ENCODE peak calls at places on chromosome 16, in eight cellular contexts. J is WERI-Rb-1, Z is glutamatergic neuron, U is endodermal cell, O is AG10803, F is skeletal muscle cell, T is DMS53, C is AG08396. A is an unnamed sample.

GRCh38 chr16:68289621-68290329 is 21.0 kb downstream of the SLC7A6OS start:
- DNase-seq in F (no peak), J (no peak), O (peak), C (no peak), Z (no peak), T (no peak), U (peak), A (peak)

GRCh38 chr16:86240716-86241363 is 269.5 kb upstream of the FOXF1 start:
- DNase-seq in O (no peak), J (no peak), T (no peak), Z (no peak), F (no peak), U (no peak), C (no peak), A (no peak)

GRCh38 chr16:52914428-52914827 is 138.3 kb downstream of the CHD9NB start:
- DNase-seq in F (no peak), J (peak), U (peak), Z (peak), T (no peak), C (no peak), O (no peak), A (no peak)

GRCh38 chr16:29318037-29318436 is 88.5 kb downstream of the NPIPB11 start:
- DNase-seq in Z (no peak), J (peak), F (no peak), T (no peak), O (no peak), C (no peak), U (no peak), A (no peak)

GRCh38 chr16:5604770-5605169 is 507.2 kb upstream of the EEF2KMT start:
- DNase-seq in U (peak), O (no peak), J (peak), F (no peak), T (peak), C (no peak), Z (no peak), A (no peak)

GRCh38 chr16:20396846-20397467 is 7.6 kb downstream of the PDILT start:
- DNase-seq in O (no peak), T (no peak), J (no peak), U (no peak), F (no peak), Z (no peak), C (no peak), A (no peak)

GRCh38 chr16:84453061-84453752 is 51.3 kb downstream of the MEAK7 start:
- DNase-seq in U (peak), C (no peak), Z (no peak), T (no peak), O (no peak), F (no peak), J (no peak), A (no peak)

GRCh38 chr16:51392651-51393187 is 241.6 kb upstream of the SALL1 start:
- DNase-seq in O (peak), U (peak), T (no peak), C (peak), F (peak), J (no peak), Z (peak), A (peak)

GRCh38 chr16:70563571-70563970 is 40.0 kb downstream of the SF3B3 start:
- DNase-seq in Z (no peak), C (no peak), U (no peak), O (peak), F (no peak), T (no peak), J (no peak), A (peak)

GRCh38 chr16:13148836-13149235 is 247.4 kb downstream of the SHISA9 start:
- DNase-seq in J (no peak), O (no peak), T (peak), Z (no peak), U (no peak), F (no peak), C (no peak), A (no peak)

GRCh38 chr16:28623172-28623711 is 13.4 kb upstream of the SULT1A1 start:
- DNase-seq in Z (no peak), J (no peak), T (peak), F (no peak), U (peak), O (no peak), C (peak), A (no peak)

GRCh38 chr16:83626676-83627075 is 181.1 kb upstream of the HSBP1 start:
- DNase-seq in C (no peak), Z (no peak), U (no peak), O (no peak), T (no peak), F (no peak), J (no peak), A (no peak)

GRCh38 chr16:79784007-79784406 is 183.5 kb upstream of the MAF start:
- DNase-seq in O (no peak), F (no peak), J (no peak), U (no peak), T (peak), Z (no peak), C (peak), A (no peak)

GRCh38 chr16:7755347-7755746 is 422.7 kb downstream of the RBFOX1 start:
- DNase-seq in Z (no peak), O (no peak), C (no peak), F (no peak), J (no peak), T (no peak), U (no peak), A (no peak)

GRCh38 chr16:8346291-8346690 is 244.0 kb downstream of the TMEM114 start:
- DNase-seq in J (no peak), C (no peak), F (no peak), T (no peak), U (peak), O (no peak), Z (no peak), A (no peak)

A was measured in AG09309.